ENCODE peak calls at places on chromosomes 5 and 9, in four cellular contexts. N is hypothalamus; P is stimulated activated CD8-positive, alpha-beta memory T cell treated with anti-CD3 and anti-CD28 coated beads, Interleukin-15, amount 100 ng/mL, for 48 hours; I is NCI-H2029 treated with DMSO at 0.1 percent for 48 hours. O is an unnamed sample.

GRCh38 chr5:134543820-134544692 is 18.6 kb downstream of the JADE2 start:
- DNase-seq in N (no peak), P (peak), I (no peak), O (no peak)

GRCh38 chr9:97514531-97514930 is 13.1 kb downstream of the TMOD1 start:
- DNase-seq in N (no peak), P (no peak), I (no peak), O (no peak)

GRCh38 chr5:15533124-15533893 is 33.3 kb downstream of the FBXL7 start:
- DNase-seq in N (no peak), P (no peak), I (no peak), O (no peak)

GRCh38 chr5:157476699-157477408 is 16.8 kb downstream of the NIPAL4 start:
- DNase-seq in N (peak), P (no peak), I (peak), O (peak)

GRCh38 chr9:91483189-91483691 is 59.6 kb upstream of the NFIL3 start:
- DNase-seq in N (peak), P (no peak), I (no peak), O (no peak)

GRCh38 chr5:16135506-16135905 is 44.1 kb downstream of the MARCHF11 start:
- DNase-seq in N (no peak), P (no peak), I (no peak), O (no peak)

GRCh38 chr5:4984461-4984860 is 155.7 kb upstream of the ADAMTS16 start:
- DNase-seq in N (no peak), P (no peak), I (no peak), O (no peak)

GRCh38 chr5:157520911-157521703 is 54.5 kb downstream of the ADAM19 start:
- DNase-seq in N (no peak), P (no peak), I (no peak), O (no peak)

GRCh38 chr9:99024959-99025358 is 80.0 kb upstream of the TGFBR1 start:
- DNase-seq in N (no peak), P (no peak), I (no peak), O (no peak)

GRCh38 chr5:21831145-21831787 is 1021.9 kb downstream of the CDH12 start:
- DNase-seq in N (no peak), P (no peak), I (no peak), O (no peak)

GRCh38 chr9:132293145-132293721 is 61.6 kb downstream of the SETX start:
- DNase-seq in N (no peak), P (no peak), I (no peak), O (no peak)

GRCh38 chr5:140113699-140114263 is at the start of gene PURA:
- DNase-seq in N (peak), P (peak), I (peak), O (peak)

GRCh38 chr5:32047056-32047455 is 127.1 kb downstream of the GOLPH3 start:
- DNase-seq in N (no peak), P (no peak), I (no peak), O (no peak)

GRCh38 chr5:140351609-140352334 is 5.4 kb upstream of the HBEGF start:
- DNase-seq in N (peak), P (peak), I (peak), O (peak)

GRCh38 chr5:150295741-150296486 is 6.3 kb upstream of the CAMK2A start:
- DNase-seq in N (no peak), P (no peak), I (no peak), O (no peak)

GRCh38 chr5:88130189-88130815 is 138.3 kb downstream of the TMEM161B start:
- DNase-seq in N (no peak), P (no peak), I (no peak), O (no peak)

GRCh38 chr5:72268753-72269410 is 51.2 kb downstream of the MRPS27 start:
- DNase-seq in N (no peak), P (no peak), I (no peak), O (peak)